ENCODE peak calls at places on chromosome 1, in eight cellular contexts. J, I, U, V, P, S, A and T are unnamed samples.

GRCh38 chr1:156104065-156104810 is 10.3 kb upstream of the LMNA start:
- DNase-seq in U (no peak), A (peak), P (no peak), V (peak), J (peak), I (no peak), S (peak), T (peak)

GRCh38 chr1:233460692-233461091 is 133.2 kb downstream of the MAP3K21 start:
- DNase-seq in S (no peak), A (no peak), I (no peak), U (no peak), J (no peak), P (no peak), V (no peak), T (no peak)

GRCh38 chr1:21878009-21878809 is 58.9 kb downstream of the HSPG2 start:
- DNase-seq in I (no peak), U (no peak), P (no peak), V (no peak), J (no peak), A (no peak), S (no peak), T (no peak)

GRCh38 chr1:241310451-241310850 is 46.6 kb downstream of the RGS7 start:
- DNase-seq in P (no peak), U (no peak), J (peak), S (no peak), V (no peak), A (no peak), I (no peak), T (no peak)

GRCh38 chr1:160779662-160780397 is 16.1 kb upstream of the LY9 start:
- DNase-seq in A (no peak), J (no peak), S (no peak), I (no peak), P (no peak), U (no peak), V (peak), T (no peak)

GRCh38 chr1:116571215-116571919 is 541 bp upstream of the CD58 start:
- DNase-seq in S (no peak), A (no peak), I (no peak), V (peak), P (no peak), U (no peak), J (no peak), T (no peak)

GRCh38 chr1:75954594-75954993 is 22.4 kb upstream of the ASB17 start:
- DNase-seq in U (no peak), V (no peak), P (no peak), J (no peak), A (no peak), S (no peak), I (no peak), T (no peak)

GRCh38 chr1:204970897-204971296 is 72.1 kb upstream of the CNTN2 start:
- DNase-seq in I (no peak), V (no peak), U (no peak), J (no peak), P (no peak), S (no peak), A (no peak), T (no peak)

DNA sequence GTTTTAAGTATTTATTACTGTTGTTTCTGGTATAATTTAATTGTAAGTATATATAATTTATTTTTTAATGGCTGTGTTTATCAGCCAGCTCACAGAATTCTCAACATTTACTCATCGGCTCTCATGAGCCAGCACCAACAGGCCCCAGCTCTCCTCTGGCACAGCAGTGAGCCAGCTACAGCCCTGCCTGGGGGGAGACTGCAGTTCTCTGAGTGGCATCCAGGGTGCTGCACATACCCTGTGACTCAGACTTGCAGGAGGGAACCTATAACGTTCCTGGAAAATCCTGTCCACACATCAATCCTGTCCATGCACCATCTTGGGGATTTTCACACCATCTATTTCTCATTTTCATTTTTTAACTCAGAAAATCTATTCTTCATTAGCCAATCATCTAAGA is 36.5 kb downstream of the FHAD1 start:
- DNase-seq in U (no peak), A (no peak), V (no peak), P (no peak), I (no peak), J (no peak), S (no peak), T (no peak)
- TF ChIP-seq CTCF in U (no peak), A (no peak), V (no peak), P (no peak), I (no peak), J (no peak), S (no peak), T (peak)

GRCh38 chr1:230222678-230223077 is 155.6 kb downstream of the GALNT2 start:
- DNase-seq in S (no peak), V (no peak), P (no peak), U (no peak), J (no peak), A (no peak), I (no peak), T (no peak)
- TF ChIP-seq CTCF in S (peak), V (no peak), P (no peak), U (no peak), J (no peak), A (no peak), I (no peak), T (no peak)

GRCh38 chr1:173202430-173203145 is 4.5 kb downstream of the TNFSF4 start:
- DNase-seq in I (no peak), U (no peak), S (no peak), P (no peak), A (no peak), V (peak), J (peak), T (no peak)
- TF ChIP-seq CTCF in I (peak), U (peak), S (peak), P (peak), A (peak), V (peak), J (peak), T (peak)

GRCh38 chr1:230067871-230068814 is 1.1 kb downstream of the GALNT2 start:
- DNase-seq in J (peak), A (peak), U (peak), S (peak), P (peak), V (peak), I (no peak), T (peak)

GRCh38 chr1:230067441-230067870 is 418 bp downstream of the GALNT2 start:
- DNase-seq in V (no peak), A (no peak), P (peak), I (peak), J (peak), U (peak), S (peak), T (no peak)

GRCh38 chr1:230066036-230066435 is 1.0 kb upstream of the GALNT2 start:
- DNase-seq in I (no peak), U (no peak), P (no peak), V (no peak), S (no peak), A (no peak), J (peak), T (no peak)

GRCh38 chr1:230068952-230069684 is 2.1 kb downstream of the GALNT2 start:
- DNase-seq in J (no peak), S (peak), U (no peak), A (no peak), I (no peak), V (no peak), P (no peak), T (no peak)

DNA sequence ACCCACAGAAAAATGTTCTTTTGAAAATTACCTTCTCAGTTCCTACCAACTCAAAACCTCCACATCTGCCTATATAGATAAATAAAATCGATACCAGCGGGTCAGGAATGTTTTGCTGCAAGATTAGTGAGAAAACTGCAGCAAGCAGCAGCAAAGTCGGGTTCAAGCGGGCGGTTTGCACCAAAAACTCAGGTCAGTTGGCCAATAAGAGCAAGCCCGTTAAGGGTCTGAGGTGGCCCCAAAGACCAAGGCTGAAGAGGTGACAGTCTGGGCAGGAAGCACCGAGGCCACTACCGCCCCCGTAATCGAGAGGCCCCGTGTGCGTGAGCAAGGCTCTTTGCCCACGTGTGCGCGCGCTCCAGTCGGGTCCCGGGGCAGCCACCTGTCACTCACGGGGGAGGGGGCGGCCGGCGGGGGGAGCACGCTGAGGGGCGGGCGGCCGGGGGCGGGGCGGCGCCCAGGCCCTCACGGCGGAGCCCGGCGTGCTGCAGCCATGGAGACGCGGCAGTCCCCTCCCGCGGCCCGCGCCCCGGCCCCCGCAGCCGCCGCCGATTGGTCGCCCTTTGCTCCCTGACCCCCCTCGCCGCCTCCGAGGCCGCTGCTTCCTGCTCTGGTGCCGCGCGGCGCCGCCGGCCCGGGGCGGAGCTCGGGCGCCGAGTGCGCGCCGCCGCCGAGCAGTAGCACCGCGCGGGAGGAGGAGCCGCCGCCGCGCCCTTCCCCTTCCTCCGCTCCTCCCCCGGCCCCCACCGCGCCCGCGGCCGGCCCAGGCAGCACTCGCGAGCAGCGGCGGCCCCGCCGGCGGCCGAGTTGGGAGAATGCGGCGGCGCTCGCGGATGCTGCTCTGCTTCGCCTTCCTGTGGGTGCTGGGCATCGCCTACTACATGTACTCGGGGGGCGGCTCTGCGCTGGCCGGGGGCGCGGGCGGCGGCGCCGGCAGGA is at the start of gene GALNT2:
- DNase-seq in V (peak), P (peak), U (peak), A (peak), I (peak), J (peak), S (peak), T (peak)
- TF ChIP-seq CTCF in V (no peak), P (peak), U (no peak), A (no peak), I (no peak), J (no peak), S (peak), T (no peak)

GRCh38 chr1:26094677-26095383 is 16.8 kb upstream of the PDIK1L start:
- DNase-seq in P (no peak), U (no peak), S (no peak), A (peak), I (no peak), V (peak), J (peak), T (no peak)
- TF ChIP-seq CTCF in P (peak), U (no peak), S (no peak), A (no peak), I (no peak), V (no peak), J (peak), T (no peak)